ENCODE peak calls at places on chromosomes 7 and 10, in six cellular contexts. X is transverse colon, Z is upper lobe of left lung, F is GM23338, T is sigmoid colon, S is Panc1. Q is an unnamed sample. For H3K27me3, the result is how much of the 10 kb centered on the place peaks cover.

GRCh38 chr10:128087884-128088695 is 38.1 kb downstream of the MKI67 start:
- DNase-seq in X (no peak), Z (no peak), F (peak), T (no peak), S (no peak), Q (no peak)

GRCh38 chr7:19916011-19916410 is 142.6 kb upstream of the TMEM196 start:
- DNase-seq in X (no peak), Z (no peak), F (no peak), T (no peak), S (no peak), Q (no peak)

GRCh38 chr7:136687693-136688322 is 180.6 kb upstream of the CHRM2 start:
- DNase-seq in X (no peak), Z (no peak), F (peak), T (no peak), S (peak), Q (no peak)

GRCh38 chr7:29763266-29763665 is 43.0 kb upstream of the WIPF3 start:
- DNase-seq in X (no peak), Z (no peak), F (no peak), T (no peak), S (no peak), Q (no peak)

GRCh38 chr10:133087679-133088523 is at the start of gene ADGRA1:
- DNase-seq in X (no peak), Z (no peak), F (peak), T (no peak), S (no peak), Q (no peak)

GRCh38 chr7:81190997-81191747 is 272.3 kb upstream of the SEMA3C start:
- DNase-seq in X (no peak), Z (no peak), F (no peak), T (no peak), S (peak), Q (no peak)

GRCh38 chr7:158167373-158167772 is 420.2 kb downstream of the PTPRN2 start:
- DNase-seq in X (no peak), Z (no peak), F (no peak), T (no peak), S (no peak), Q (no peak)

GRCh38 chr7:40701836-40702551 is 567.2 kb downstream of the SUGCT start:
- DNase-seq in X (no peak), Z (no peak), F (no peak), T (no peak), S (no peak), Q (no peak)

GRCh38 chr10:101003639-101004206 is 4.1 kb downstream of the LZTS2 start:
- DNase-seq in X (no peak), Z (no peak), F (no peak), T (peak), S (no peak), Q (no peak)

GRCh38 chr10:80416401-80417098 is 8.2 kb downstream of the PRXL2A start:
- DNase-seq in X (peak), Z (no peak), F (no peak), T (peak), S (no peak), Q (no peak)

GRCh38 chr7:74343281-74344127 is 54.3 kb downstream of the CLIP2 start:
- DNase-seq in X (no peak), Z (no peak), F (no peak), T (no peak), S (peak), Q (no peak)

GRCh38 chr10:120734476-120735078 is 116.6 kb upstream of the WDR11 start:
- DNase-seq in X (no peak), Z (no peak), F (no peak), T (no peak), S (no peak), Q (no peak)

GRCh38 chr10:117412469-117413005 is 37.3 kb upstream of the PDZD8 start:
- DNase-seq in X (no peak), Z (no peak), F (no peak), T (no peak), S (no peak), Q (no peak)

GRCh38 chr7:149884016-149884415 is 10.2 kb downstream of the ATP6V0E2 start:
- DNase-seq in X (no peak), Z (peak), F (no peak), T (no peak), S (no peak), Q (no peak)

GRCh38 chr7:88964418-88964817 is 168.9 kb upstream of the TEX47 start:
- DNase-seq in X (no peak), Z (no peak), F (no peak), T (no peak), S (no peak), Q (no peak)

GRCh38 chr10:5625992-5626777 is 40.2 kb downstream of the ASB13 start:
- DNase-seq in X (no peak), Z (no peak), F (no peak), T (no peak), S (no peak), Q (no peak)

GRCh38 chr10:99605351-99605750 is 14.9 kb downstream of the SLC25A28 start:
- DNase-seq in X (no peak), Z (no peak), F (no peak), T (no peak), S (no peak), Q (no peak)

GRCh38 chr7:70569335-70569819 is 562.6 kb upstream of the GALNT17 start:
- DNase-seq in X (no peak), Z (no peak), F (no peak), T (no peak), S (no peak), Q (no peak)

GRCh38 chr7:92641921-92642511 is 51.8 kb upstream of the FAM133B start:
- DNase-seq in X (no peak), Z (no peak), F (no peak), T (no peak), S (no peak), Q (no peak)

GRCh38 chr7:366171-366916 is 76.4 kb downstream of the FOXL3 start:
- DNase-seq in X (no peak), Z (no peak), F (no peak), T (peak), S (no peak), Q (peak)

GRCh38 chr7:15755061-15755460 is 68.6 kb upstream of the MEOX2 start:
- DNase-seq in X (no peak), Z (no peak), F (no peak), T (no peak), S (no peak), Q (no peak)

GRCh38 chr7:37408885-37409248 is 39.8 kb downstream of the ELMO1 start:
- DNase-seq in X (no peak), Z (no peak), F (no peak), T (no peak), S (no peak), Q (no peak)

GRCh38 chr7:155230169-155230593 is 67.5 kb upstream of the INSIG1 start:
- DNase-seq in X (no peak), Z (no peak), F (peak), T (peak), S (peak), Q (peak)

GRCh38 chr7:68461430-68461829 is 1136.8 kb upstream of the AUTS2 start:
- DNase-seq in X (no peak), Z (no peak), F (no peak), T (no peak), S (no peak), Q (no peak)

GRCh38 chr10:67115972-67116371 is 190.1 kb downstream of the LRRTM3 start:
- DNase-seq in X (no peak), Z (no peak), F (no peak), T (no peak), S (no peak), Q (no peak)

GRCh38 chr10:49758249-49758930 is 3.7 kb downstream of the OGDHL start:
- DNase-seq in X (no peak), Z (no peak), F (no peak), T (no peak), S (no peak), Q (peak)

GRCh38 chr7:78677391-78677790 is 776.1 kb downstream of the MAGI2 start:
- DNase-seq in X (no peak), Z (no peak), F (no peak), T (no peak), S (no peak), Q (no peak)

GRCh38 chr10:11757820-11758463 is 15.8 kb downstream of the ECHDC3 start:
- DNase-seq in X (peak), Z (peak), F (peak), T (peak), S (peak), Q (peak)

GRCh38 chr7:98655611-98656010 is 38.5 kb downstream of the NPTX2 start:
- DNase-seq in X (no peak), Z (no peak), F (no peak), T (no peak), S (no peak), Q (peak)

GRCh38 chr10:43076876-43077420 is at the start of gene RET:
- DNase-seq in X (peak), Z (no peak), F (peak), T (no peak), S (no peak), Q (no peak)

GRCh38 chr7:4406288-4407058 is 275.6 kb upstream of the FOXK1 start:
- DNase-seq in X (no peak), Z (no peak), F (peak), T (no peak), S (no peak), Q (no peak)

GRCh38 chr10:127919418-127920191 is 12.7 kb downstream of the PTPRE start:
- DNase-seq in X (no peak), Z (no peak), F (peak), T (peak), S (no peak), Q (no peak)

GRCh38 chr7:44445986-44446671 is 44.3 kb downstream of the NUDCD3 start:
- DNase-seq in X (no peak), Z (no peak), F (no peak), T (no peak), S (no peak), Q (no peak)

DNA sequence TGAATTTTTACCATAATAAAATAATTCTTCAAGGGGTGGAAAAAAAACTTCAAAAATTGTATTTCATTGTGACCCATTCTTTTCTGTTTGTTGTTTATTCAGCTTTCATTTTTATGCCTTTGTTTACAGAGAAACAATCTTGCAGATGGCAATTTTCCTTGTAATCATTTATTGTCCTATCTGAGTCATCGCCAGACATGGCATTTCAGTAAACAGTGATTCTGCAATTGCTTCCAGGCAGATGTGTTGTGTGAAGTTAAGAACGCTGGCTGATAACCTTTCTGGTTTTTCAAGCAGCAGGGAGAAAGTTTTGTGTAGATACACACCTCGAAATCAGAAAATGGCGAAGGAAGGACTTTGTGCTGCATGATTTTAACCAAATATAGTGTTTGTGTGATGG is 80.7 kb upstream of the RPA3 start:
- DNase-seq in X (no peak), Z (no peak), F (no peak), T (no peak), S (peak), Q (no peak)
- TF ChIP-seq POLR2AphosphoS5 in X (no peak), Z (no peak), F (no peak), T (no peak), S (peak), Q (no peak)

GRCh38 chr10:113616244-113617074 is 47.4 kb downstream of the NRAP start:
- DNase-seq in X (no peak), Z (no peak), F (peak), T (no peak), S (no peak), Q (no peak)
- H3K27me3 ChIP-seq in X (under half), Z (under half), F (under half), T (under half), S (under half), Q (under half)

DNA sequence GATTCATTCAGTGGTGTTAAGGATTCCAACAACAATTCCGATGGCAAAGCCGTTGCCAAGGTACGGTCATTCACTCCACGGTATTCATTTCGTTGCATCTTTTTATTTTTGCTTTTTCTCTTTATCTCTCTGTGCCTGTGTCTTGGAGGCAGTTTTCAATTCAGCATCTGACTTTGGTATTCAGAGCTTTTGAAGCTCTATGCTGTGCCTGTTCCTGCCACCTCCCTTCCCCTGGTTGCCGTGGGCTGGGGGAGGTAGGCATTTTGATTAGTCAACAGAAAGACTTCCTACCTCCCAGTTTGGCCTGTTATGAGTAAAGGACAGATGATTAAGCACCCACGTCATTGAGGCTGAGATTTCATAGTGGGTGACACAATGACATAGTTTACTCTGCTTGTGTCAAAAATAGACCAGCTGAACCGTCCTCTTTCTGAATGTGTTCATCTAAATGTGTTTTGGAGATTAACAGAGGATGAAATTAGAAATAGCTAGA is 149.5 kb downstream of the ARID5B start:
- DNase-seq in X (peak), Z (peak), F (peak), T (no peak), S (peak), Q (no peak)
- TF ChIP-seq POLR2AphosphoS5 in X (peak), Z (peak), F (no peak), T (peak), S (no peak), Q (no peak)

DNA sequence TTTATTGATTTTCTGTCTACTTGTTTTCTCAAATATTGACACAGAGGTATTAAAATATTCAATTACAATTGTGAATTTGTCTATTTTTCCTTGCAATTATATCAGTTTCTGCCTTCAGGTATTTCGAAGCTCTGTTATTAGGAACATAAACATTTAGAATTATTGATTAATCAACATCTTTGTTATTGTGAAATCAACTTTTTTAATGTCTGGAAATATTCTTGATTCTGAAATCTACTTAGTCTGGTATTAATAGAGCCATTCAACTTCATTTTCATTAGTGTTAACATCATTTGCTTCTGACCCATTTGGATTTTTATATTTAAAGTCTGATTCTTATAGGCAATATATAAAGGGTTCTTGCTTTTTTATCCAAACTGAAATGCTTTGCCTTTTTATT is 69.8 kb upstream of the CALN1 start:
- DNase-seq in X (no peak), Z (no peak), F (no peak), T (no peak), S (no peak), Q (no peak)
- H3K27me3 ChIP-seq in X (under half), Z (under half), F (under half), T (under half), S (under half), Q (under half)

GRCh38 chr7:116496653-116497052 is 2.9 kb upstream of the CAV2 start:
- DNase-seq in X (no peak), Z (no peak), F (no peak), T (no peak), S (no peak), Q (no peak)
- TF ChIP-seq POLR2AphosphoS5 in X (no peak), Z (no peak), F (no peak), T (no peak), S (no peak), Q (no peak)

GRCh38 chr7:36361227-36361626 is 28.4 kb upstream of the ANLN start:
- DNase-seq in X (no peak), Z (no peak), F (no peak), T (no peak), S (no peak), Q (no peak)

GRCh38 chr7:36360244-36360643 is 29.4 kb upstream of the ANLN start:
- DNase-seq in X (no peak), Z (no peak), F (peak), T (no peak), S (no peak), Q (no peak)

GRCh38 chr7:36358589-36358988 is 31.1 kb upstream of the ANLN start:
- DNase-seq in X (no peak), Z (no peak), F (no peak), T (no peak), S (no peak), Q (no peak)

GRCh38 chr7:36355490-36355889 is 34.2 kb upstream of the ANLN start:
- DNase-seq in X (no peak), Z (no peak), F (no peak), T (no peak), S (no peak), Q (no peak)

DNA sequence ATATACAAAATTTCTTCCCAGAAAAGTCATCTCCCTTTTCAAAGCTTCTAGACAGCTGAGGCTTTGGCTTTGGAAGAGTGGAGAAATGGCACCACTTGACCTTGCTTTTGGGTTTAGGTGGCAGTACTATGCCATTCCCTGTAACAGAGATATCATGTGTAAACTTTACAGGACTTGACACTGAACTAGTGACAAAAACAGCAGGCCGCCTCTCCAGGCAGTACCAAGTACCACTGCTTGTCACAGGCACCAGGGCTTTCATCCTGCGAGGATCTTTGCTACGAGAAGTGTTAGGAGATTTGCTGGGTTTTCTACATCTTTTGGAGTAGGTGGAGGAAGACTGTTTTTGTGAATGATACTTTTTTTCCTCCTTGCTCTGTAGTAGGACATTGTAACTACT is 32.6 kb upstream of the ANLN start:
- DNase-seq in X (no peak), Z (no peak), F (no peak), T (no peak), S (no peak), Q (no peak)
- H3K27me3 ChIP-seq in X (under half), Z (under half), F (half or more), T (under half), S (under half), Q (under half)

GRCh38 chr7:27116521-27116946 is 14.0 kb downstream of the HOXA4 start:
- DNase-seq in X (no peak), Z (no peak), F (no peak), T (no peak), S (no peak), Q (no peak)
- TF ChIP-seq POLR2AphosphoS5 in X (no peak), Z (no peak), F (no peak), T (peak), S (no peak), Q (no peak)

GRCh38 chr7:42666994-42667393 is 244.9 kb downstream of the C7orf25 start:
- DNase-seq in X (no peak), Z (no peak), F (no peak), T (no peak), S (no peak), Q (no peak)
- H3K27me3 ChIP-seq in X (under half), Z (under half), F (under half), T (under half), S (under half), Q (under half)